ENCODE peak calls at places on chromosome 12, in ten cellular contexts. I is astrocyte of the spinal cord, Q is A549, Z is endothelial cell, U is left ventricle myocardium inferior, X is breast epithelium, V is spleen, J is adrenal gland, M is tibial nerve, R is GM12864. O is an unnamed sample.
A peak's percentile ranks its signal among the peaks of the same experiment; 100 is the strongest.

GRCh38 chr12:100384549-100384916 is 27.7 kb downstream of the SLC17A8 start:
- DNase-seq in J (no peak), M (no peak), Q (no peak), V (no peak), X (no peak), R (no peak), Z (no peak), U (no peak), I (no peak), O (no peak)

GRCh38 chr12:123062682-123063426 is 82.4 kb downstream of the ARL6IP4 start:
- DNase-seq in J (peak; percentile 90), U (no peak), X (peak; percentile 56), M (peak; percentile 24), V (no peak), Q (peak; percentile 68), R (no peak), Z (no peak), I (peak; percentile 28), O (no peak)

GRCh38 chr12:28750946-28751714 is 397.9 kb upstream of the FAR2 start:
- DNase-seq in U (no peak), Z (no peak), I (peak; percentile 13), R (no peak), J (no peak), V (no peak), X (no peak), Q (no peak), M (no peak), O (no peak)

GRCh38 chr12:70691018-70691672 is 53.9 kb upstream of the PTPRB start:
- DNase-seq in U (no peak), V (no peak), Z (no peak), R (no peak), J (no peak), M (no peak), Q (no peak), I (peak; percentile 34), X (no peak), O (no peak)

GRCh38 chr12:72368719-72369505 is 96.7 kb downstream of the TRHDE start:
- DNase-seq in U (no peak), M (no peak), I (peak; percentile 28), Z (no peak), R (no peak), X (no peak), V (no peak), Q (no peak), J (no peak), O (no peak)

GRCh38 chr12:13411287-13411686 is 214.8 kb downstream of the EMP1 start:
- DNase-seq in I (no peak), R (no peak), Q (no peak), U (no peak), J (no peak), M (no peak), Z (no peak), V (no peak), X (no peak), O (no peak)

GRCh38 chr12:82474181-82474797 is 116.0 kb downstream of the METTL25 start:
- DNase-seq in J (no peak), V (no peak), Q (no peak), Z (no peak), X (no peak), I (no peak), U (no peak), M (no peak), R (no peak), O (no peak)

GRCh38 chr12:91854725-91855124 is 290.9 kb downstream of the BTG1 start:
- DNase-seq in R (no peak), U (no peak), V (no peak), I (peak; percentile 32), Q (no peak), Z (no peak), X (no peak), J (no peak), M (no peak), O (no peak)

GRCh38 chr12:105980048-105980447 is 158.7 kb downstream of the NUAK1 start:
- DNase-seq in Q (no peak), R (no peak), X (no peak), J (no peak), Z (no peak), V (no peak), I (no peak), M (no peak), U (no peak), O (no peak)

GRCh38 chr12:55760663-55761062 is 17.7 kb downstream of the GDF11 start:
- DNase-seq in I (no peak), Z (no peak), M (no peak), R (no peak), V (no peak), Q (no peak), J (no peak), X (no peak), U (no peak), O (no peak)

GRCh38 chr12:77644915-77645605 is 185.6 kb upstream of the NAV3 start:
- DNase-seq in V (no peak), Z (no peak), M (no peak), Q (no peak), X (no peak), R (no peak), I (no peak), U (no peak), J (no peak), O (no peak)

GRCh38 chr12:77640356-77640755 is 190.3 kb upstream of the NAV3 start:
- DNase-seq in Q (no peak), U (no peak), J (no peak), R (no peak), V (no peak), Z (no peak), X (no peak), I (no peak), M (no peak), O (no peak)

GRCh38 chr12:77648716-77649115 is 182.0 kb upstream of the NAV3 start:
- DNase-seq in J (no peak), M (no peak), V (no peak), U (no peak), R (no peak), Q (no peak), Z (no peak), X (no peak), I (no peak), O (no peak)

GRCh38 chr12:77642246-77642645 is 188.4 kb upstream of the NAV3 start:
- DNase-seq in Q (no peak), R (no peak), J (no peak), V (no peak), I (no peak), X (no peak), Z (no peak), M (no peak), U (no peak), O (no peak)

DNA sequence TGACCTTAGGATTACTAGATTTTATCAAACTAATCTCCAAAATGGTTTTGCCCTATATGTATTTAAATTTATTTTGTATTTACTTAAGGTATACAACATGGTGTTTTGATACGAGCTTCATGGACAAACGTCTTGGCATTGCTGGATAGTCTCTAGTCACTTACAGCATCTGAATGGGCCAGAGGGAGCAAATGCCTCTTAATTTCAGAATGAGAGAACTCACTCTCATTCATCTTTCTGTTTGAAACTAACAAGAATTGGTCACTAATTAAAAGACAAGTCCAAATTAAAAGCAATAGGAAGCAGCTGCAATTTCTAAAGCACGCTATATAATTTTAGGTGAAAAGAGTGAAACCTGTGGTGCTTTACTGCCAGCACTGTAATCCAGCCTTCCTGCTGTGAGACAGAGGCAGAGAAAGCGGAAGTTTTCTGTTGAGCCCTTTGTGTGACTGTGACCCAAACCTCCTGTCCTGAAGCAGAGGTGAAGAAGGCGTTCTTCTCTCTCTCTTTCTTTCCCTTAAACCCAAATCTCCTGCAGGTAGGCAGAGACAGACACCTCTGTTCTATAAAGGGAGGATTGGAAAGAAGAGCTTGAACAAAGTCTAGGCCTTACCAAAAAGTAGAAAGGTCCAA is 184.6 kb upstream of the NAV3 start:
- DNase-seq in R (no peak), I (no peak), M (no peak), V (no peak), Q (no peak), Z (peak; percentile 15), J (no peak), X (no peak), U (no peak), O (no peak)
- TF ChIP-seq CTCF in R (no peak), I (no peak), M (no peak), V (no peak), Q (no peak), Z (no peak), J (no peak), X (no peak), U (no peak), O (no peak)

GRCh38 chr12:45464699-45465098 is 248.8 kb downstream of the ANO6 start:
- DNase-seq in J (peak; percentile 31), X (no peak), I (no peak), V (no peak), U (no peak), Q (peak; percentile 17), M (no peak), Z (no peak), R (no peak), O (no peak)
- TF ChIP-seq CTCF in J (no peak), X (no peak), I (no peak), V (no peak), U (peak; percentile 25), Q (no peak), M (no peak), Z (no peak), R (no peak), O (no peak)

DNA sequence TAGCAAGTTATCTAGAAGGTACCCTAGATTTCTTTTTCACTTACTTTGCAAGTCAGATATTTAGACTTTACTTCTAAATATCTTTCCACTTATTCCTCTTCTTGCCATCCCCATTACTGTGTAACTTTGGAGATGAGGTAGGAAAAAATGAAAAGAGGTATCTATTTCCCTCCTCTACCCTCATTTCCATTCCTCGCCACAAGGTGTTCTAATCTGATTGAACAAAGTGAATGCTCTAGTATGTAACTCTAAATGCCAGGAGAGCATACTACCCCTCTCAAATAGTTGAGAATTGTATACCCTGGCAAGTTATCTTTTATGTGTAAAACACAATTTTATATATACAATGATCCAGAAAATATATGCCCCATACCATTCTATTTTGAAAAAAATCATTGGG is 1.7 kb upstream of the LDHB start:
- DNase-seq in U (no peak), R (no peak), X (no peak), Q (peak; percentile 36), I (no peak), J (no peak), V (no peak), M (no peak), Z (no peak), O (no peak)
- TF ChIP-seq CTCF in U (peak; percentile 12), R (peak; percentile 25), X (no peak), Q (no peak), I (no peak), J (no peak), V (no peak), M (no peak), Z (no peak), O (no peak)

GRCh38 chr12:112855375-112855774 is 51.4 kb upstream of the OAS1 start:
- DNase-seq in M (no peak), R (no peak), Q (peak; percentile 66), V (no peak), Z (no peak), U (no peak), I (no peak), J (no peak), X (no peak), O (no peak)
- TF ChIP-seq CTCF in M (no peak), R (peak; percentile 41), Q (peak; percentile 45), V (no peak), Z (no peak), U (no peak), I (peak; percentile 8), J (no peak), X (no peak), O (peak; percentile 5)

GRCh38 chr12:18339633-18340032 is 78.3 kb downstream of the PIK3C2G start:
- DNase-seq in M (no peak), I (no peak), R (no peak), Q (no peak), U (no peak), J (no peak), X (no peak), V (no peak), Z (no peak), O (no peak)
- TF ChIP-seq CTCF in M (no peak), I (no peak), R (no peak), Q (no peak), U (no peak), J (no peak), X (no peak), V (no peak), Z (no peak), O (no peak)